ENCODE peak calls at places on chromosomes 13 and 19, in four cellular contexts. X is T-helper 1 cell, I is hepatic stellate cell, R is iris pigment epithelial cell. E is an unnamed sample.

GRCh38 chr19:17090501-17091074 is 15.0 kb downstream of the MYO9B start:
- DNase-seq in I (no peak), X (no peak), R (peak), E (peak)

GRCh38 chr13:100566543-100566942 is 22.0 kb downstream of the GGACT start:
- DNase-seq in I (no peak), R (peak), X (no peak), E (no peak)

GRCh38 chr19:35287713-35288112 is 4.2 kb upstream of the MAG start:
- DNase-seq in X (no peak), R (no peak), I (no peak), E (no peak)

GRCh38 chr19:10553943-10554381 is 10.3 kb downstream of the ATG4D start:
- DNase-seq in I (no peak), X (peak), R (no peak), E (peak)

GRCh38 chr13:93284056-93284455 is 57.4 kb downstream of the GPC6 start:
- DNase-seq in X (no peak), R (no peak), I (no peak), E (no peak)

GRCh38 chr19:45076029-45076850 is at the start of gene ZNF296:
- DNase-seq in R (peak), X (peak), I (peak), E (peak)

GRCh38 chr19:35907377-35907745 is 734 bp downstream of the TYROBP start:
- DNase-seq in R (no peak), I (no peak), X (no peak), E (no peak)

GRCh38 chr19:10508036-10508435 is 4.9 kb upstream of the KEAP1 start:
- DNase-seq in X (no peak), R (no peak), I (no peak), E (no peak)